ENCODE peak calls at places on chromosomes 3 and 15, in seven cellular contexts. W is fibroblast of mammary gland; M is hippocampal formation; S is mucosa of gallbladder; D is DMS153; F is midbrain; Z is naive thymus-derived CD8-positive, alpha-beta T cell. B is an unnamed sample.

GRCh38 chr3:194422188-194422587 is 23.1 kb upstream of the GP5 start:
- DNase-seq in D (no peak), S (no peak), W (peak; percentile 54), F (no peak), M (no peak), Z (no peak), B (no peak)

GRCh38 chr3:128619146-128619890 is 31.3 kb downstream of the RPN1 start:
- DNase-seq in Z (no peak), M (no peak), D (no peak), W (peak; percentile 97), F (no peak), S (no peak), B (no peak)

GRCh38 chr15:69595009-69595825 is 142.6 kb downstream of the RPLP1 start:
- DNase-seq in F (peak; percentile 12), W (no peak), Z (no peak), M (peak; percentile 21), S (no peak), D (no peak), B (peak; percentile 11)

GRCh38 chr3:87167634-87168456 is 59.3 kb upstream of the CHMP2B start:
- DNase-seq in F (peak; percentile 70), S (peak; percentile 37), Z (peak; percentile 5), W (peak; percentile 61), M (peak; percentile 4), D (peak; percentile 5), B (no peak)

GRCh38 chr3:186955898-186956696 is 25.8 kb downstream of the ST6GAL1 start:
- DNase-seq in F (no peak), S (no peak), W (no peak), Z (no peak), M (no peak), D (no peak), B (no peak)

GRCh38 chr3:184806567-184807271 is 5.2 kb upstream of the VPS8 start:
- DNase-seq in S (no peak), M (no peak), W (no peak), Z (no peak), F (no peak), D (no peak), B (no peak)

GRCh38 chr3:72791132-72791531 is 57.1 kb downstream of the SHQ1 start:
- DNase-seq in D (no peak), W (peak; percentile 8), M (no peak), F (no peak), S (no peak), Z (no peak), B (no peak)

GRCh38 chr15:39028069-39028468 is 463.5 kb upstream of the RASGRP1 start:
- DNase-seq in Z (no peak), S (no peak), F (no peak), M (no peak), W (peak; percentile 89), D (no peak), B (no peak)

GRCh38 chr3:26369133-26369532 is 253.4 kb upstream of the LRRC3B start:
- DNase-seq in F (no peak), S (no peak), W (no peak), Z (no peak), M (no peak), D (no peak), B (no peak)

B was measured in substantia nigra.